ENCODE peak calls at places on chromosomes 3 and 15, in nine cellular contexts. W is SK-N-SH, Z is neural progenitor cell, B is hepatocyte, C is GM23338, R is PC-3, T is GM23248, G is MM.1S, V is HCT116. I is an unnamed sample.

GRCh38 chr3:13857702-13858380 is 22.0 kb downstream of the WNT7A start:
- DNase-seq in W (no peak), Z (no peak), B (no peak), C (no peak), R (no peak), T (no peak), G (no peak), V (no peak), I (no peak)

GRCh38 chr3:154775821-154776548 is 304.1 kb upstream of the MME start:
- DNase-seq in W (no peak), Z (no peak), B (no peak), C (no peak), R (no peak), T (no peak), G (no peak), V (no peak), I (no peak)

GRCh38 chr15:62734706-62735105 is 307.8 kb upstream of the TPM1 start:
- DNase-seq in W (no peak), Z (peak; percentile 50), B (no peak), C (peak; percentile 51), R (no peak), T (no peak), G (no peak), V (no peak), I (no peak)

GRCh38 chr15:69451951-69452701 is 492 bp upstream of the RPLP1 start:
- DNase-seq in W (peak; percentile 30), Z (peak; percentile 32), B (peak; percentile 15), C (peak; percentile 42), R (no peak), T (peak; percentile 66), G (peak; percentile 54), V (no peak), I (peak; percentile 47)

GRCh38 chr3:6262035-6262434 is 598.9 kb upstream of the GRM7 start:
- DNase-seq in W (no peak), Z (no peak), B (no peak), C (no peak), R (no peak), T (no peak), G (no peak), V (no peak), I (no peak)

GRCh38 chr15:58506787-58507671 is 75.2 kb downstream of the LIPC start:
- DNase-seq in W (no peak), Z (no peak), B (no peak), C (peak; percentile 26), R (no peak), T (peak; percentile 46), G (no peak), V (no peak), I (no peak)

GRCh38 chr3:144590854-144591253 is 619.2 kb downstream of the DIPK2A start:
- DNase-seq in W (no peak), Z (no peak), B (peak; percentile 5), C (peak; percentile 36), R (peak; percentile 62), T (peak; percentile 90), G (no peak), V (no peak), I (no peak)

GRCh38 chr3:134199240-134199639 is 51.4 kb downstream of the RYK start:
- DNase-seq in W (no peak), Z (peak; percentile 22), B (no peak), C (no peak), R (no peak), T (no peak), G (no peak), V (no peak), I (no peak)

GRCh38 chr3:182438398-182438797 is 354.9 kb upstream of the ATP11B start:
- DNase-seq in W (no peak), Z (no peak), B (no peak), C (no peak), R (no peak), T (no peak), G (no peak), V (no peak), I (no peak)

GRCh38 chr15:98903377-98904018 is 104.1 kb downstream of the PGPEP1L start:
- DNase-seq in W (no peak), Z (no peak), B (no peak), C (no peak), R (peak; percentile 40), T (peak; percentile 71), G (no peak), V (no peak), I (no peak)

GRCh38 chr15:78365931-78366330 is 25.8 kb downstream of the CRABP1 start:
- DNase-seq in W (no peak), Z (no peak), B (no peak), C (no peak), R (peak; percentile 9), T (peak; percentile 42), G (no peak), V (no peak), I (no peak)

GRCh38 chr3:19946291-19946831 is 536 bp upstream of the RAB5A start:
- DNase-seq in W (no peak), Z (no peak), B (no peak), C (no peak), R (no peak), T (peak; percentile 56), G (peak; percentile 37), V (no peak), I (no peak)

GRCh38 chr15:50148362-50148963 is 29.4 kb upstream of the ATP8B4 start:
- DNase-seq in W (no peak), Z (peak; percentile 88), B (peak; percentile 65), C (peak; percentile 84), R (peak; percentile 75), T (peak; percentile 67), G (no peak), V (peak; percentile 81), I (peak; percentile 17)

GRCh38 chr3:18389108-18389733 is 35.9 kb downstream of the SATB1 start:
- DNase-seq in W (peak; percentile 10), Z (peak; percentile 46), B (peak; percentile 46), C (peak; percentile 67), R (peak; percentile 60), T (peak; percentile 46), G (peak; percentile 46), V (peak; percentile 7), I (peak; percentile 62)
- H3K36me3 ChIP-seq in W (peaks cover 4% of the 10 kb centered on the region), Z (no peaks in the 10 kb centered on the region), B (no peaks in the 10 kb centered on the region), C (no peaks in the 10 kb centered on the region), R (no peaks in the 10 kb centered on the region), T (no peaks in the 10 kb centered on the region), G (no peaks in the 10 kb centered on the region), V (no peaks in the 10 kb centered on the region), I (no peaks in the 10 kb centered on the region)

DNA sequence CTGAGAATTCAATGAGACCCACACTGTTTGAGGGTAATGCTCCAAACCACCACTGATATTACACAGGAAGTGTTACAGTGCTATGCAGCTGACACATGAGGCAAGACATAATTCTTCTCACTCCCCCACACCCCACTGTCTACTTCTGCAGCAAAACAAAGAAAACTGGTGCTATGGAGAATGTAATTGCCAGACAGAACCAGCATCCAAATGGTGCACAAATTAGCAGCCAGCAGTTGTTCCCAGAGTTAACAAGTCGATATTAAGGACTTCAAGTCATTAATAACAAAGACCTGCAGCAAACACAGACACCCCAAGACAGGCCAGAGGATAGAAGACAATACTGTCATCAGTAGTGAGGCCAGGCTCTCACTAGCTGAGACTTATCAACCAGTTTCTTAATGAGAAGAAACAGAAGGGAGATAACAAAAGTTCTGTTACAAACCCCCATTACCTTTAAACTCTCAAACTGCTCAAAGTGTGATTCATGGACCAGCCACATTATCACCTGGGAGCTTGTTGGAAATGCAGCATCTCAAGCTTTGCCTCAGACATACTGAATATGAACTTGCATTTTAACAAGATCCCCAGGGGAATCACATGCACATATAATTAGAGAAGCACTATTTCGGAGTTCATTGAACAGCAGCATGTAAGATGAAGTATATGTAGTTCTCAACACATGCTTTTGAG is 58.7 kb upstream of the FNDC3B start:
- DNase-seq in W (no peak), Z (no peak), B (no peak), C (no peak), R (no peak), T (peak; percentile 38), G (no peak), V (no peak), I (peak; percentile 16)
- TF ChIP-seq EZH2phosphoT487 in W (no peak), Z (no peak), B (no peak), C (no peak), R (no peak), T (no peak), G (no peak), V (no peak), I (no peak)

GRCh38 chr3:189985938-189986337 is 134.8 kb downstream of the P3H2 start:
- DNase-seq in W (no peak), Z (no peak), B (no peak), C (no peak), R (peak; percentile 83), T (no peak), G (no peak), V (no peak), I (no peak)

GRCh38 chr3:189988854-189989253 is 131.8 kb downstream of the P3H2 start:
- DNase-seq in W (no peak), Z (no peak), B (no peak), C (no peak), R (no peak), T (no peak), G (no peak), V (no peak), I (no peak)

GRCh38 chr3:189988322-189988721 is 132.4 kb downstream of the P3H2 start:
- DNase-seq in W (no peak), Z (no peak), B (no peak), C (no peak), R (no peak), T (no peak), G (no peak), V (no peak), I (no peak)

GRCh38 chr3:189995129-189995528 is 125.6 kb downstream of the P3H2 start:
- DNase-seq in W (no peak), Z (peak; percentile 30), B (no peak), C (peak; percentile 41), R (no peak), T (no peak), G (no peak), V (no peak), I (no peak)

DNA sequence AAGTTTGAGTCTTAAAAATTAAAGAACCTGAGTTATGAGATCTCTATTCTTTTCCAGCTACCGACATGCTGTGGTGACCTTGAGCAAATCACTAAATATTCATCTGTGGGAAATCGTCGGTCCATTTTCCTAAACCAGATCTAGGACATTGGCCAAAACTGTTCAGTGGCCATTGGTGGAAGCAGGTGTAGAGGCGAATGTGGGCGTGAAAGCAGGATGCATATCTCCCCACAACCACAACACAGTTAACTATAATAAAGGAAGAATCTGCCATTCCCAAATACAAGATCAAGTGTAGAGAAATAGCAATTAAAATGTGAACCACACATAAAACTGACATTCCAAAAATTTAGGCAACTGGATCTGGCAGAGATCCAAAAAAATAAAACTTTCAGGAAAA is 129.9 kb downstream of the P3H2 start:
- DNase-seq in W (no peak), Z (no peak), B (no peak), C (no peak), R (no peak), T (no peak), G (no peak), V (no peak), I (no peak)
- H3K4me2 ChIP-seq in W (no peak overlapping the region), Z (no peak overlapping the region), B (no peak overlapping the region), C (peak overlapping the region; percentile 36), R (no peak overlapping the region), T (no peak overlapping the region), G (no peak overlapping the region), V (no peak overlapping the region), I (no peak overlapping the region)

DNA sequence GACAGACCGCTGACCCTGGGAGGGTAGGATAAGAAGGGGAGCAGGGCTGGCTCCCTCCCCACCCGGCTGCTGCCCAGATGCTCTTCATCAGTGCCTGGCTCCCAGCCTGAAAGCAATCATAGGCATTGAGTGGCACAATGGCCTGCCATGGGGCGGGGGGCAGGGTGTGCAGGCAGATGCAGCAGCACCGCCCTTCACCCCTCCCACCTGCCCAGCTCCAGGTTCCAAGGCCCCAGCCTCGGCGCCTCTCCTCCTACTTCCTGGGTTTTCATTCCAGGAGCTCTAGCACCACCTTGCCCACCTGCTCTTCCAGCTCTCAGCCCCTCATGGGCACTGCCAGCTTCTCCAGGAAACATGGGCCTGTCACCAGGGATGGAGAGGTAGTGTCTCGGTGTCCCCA is 101.7 kb downstream of the MEGF11 start:
- DNase-seq in W (peak; percentile 50), Z (peak; percentile 63), B (no peak), C (peak; percentile 57), R (no peak), T (no peak), G (no peak), V (no peak), I (no peak)
- H3K36me3 ChIP-seq in W (no peaks in the 10 kb centered on the region), Z (no peaks in the 10 kb centered on the region), B (no peaks in the 10 kb centered on the region), C (no peaks in the 10 kb centered on the region), R (no peaks in the 10 kb centered on the region), T (no peaks in the 10 kb centered on the region), G (no peaks in the 10 kb centered on the region), V (no peaks in the 10 kb centered on the region), I (no peaks in the 10 kb centered on the region)

I was measured in OCI-LY7.